ENCODE peak calls at places on chromosome 13, in eight cellular contexts. B is adrenal gland, G is mesothelial cell of epicardium, E is epithelial cell of esophagus, Y is cardiac fibroblast, V is MCF 10A, W is fibroblast of pulmonary artery, L is Panc1. A is an unnamed sample.

GRCh38 chr13:86174632-86175031 is 375.4 kb upstream of the SLITRK6 start:
- DNase-seq in B (no peak), G (no peak), E (peak), Y (no peak), V (no peak), W (no peak), L (no peak), A (no peak)

GRCh38 chr13:86765462-86765861 is 905.7 kb upstream of the SLITRK5 start:
- DNase-seq in B (no peak), G (no peak), E (no peak), Y (no peak), V (no peak), W (no peak), L (no peak), A (no peak)

GRCh38 chr13:27822873-27823311 is 30.6 kb downstream of the GSX1 start:
- DNase-seq in B (no peak), G (no peak), E (peak), Y (peak), V (no peak), W (peak), L (no peak), A (no peak)

GRCh38 chr13:24271611-24272451 is 37.5 kb upstream of the C1QTNF9 start:
- DNase-seq in B (peak), G (no peak), E (peak), Y (peak), V (peak), W (peak), L (no peak), A (no peak)

GRCh38 chr13:98267080-98267912 is 90.2 kb upstream of the RNF113B start:
- DNase-seq in B (no peak), G (no peak), E (peak), Y (peak), V (no peak), W (no peak), L (no peak), A (no peak)

GRCh38 chr13:48562296-48563066 is 29.6 kb upstream of the RCBTB2 start:
- DNase-seq in B (no peak), G (no peak), E (peak), Y (no peak), V (no peak), W (no peak), L (no peak), A (no peak)

GRCh38 chr13:35891486-35891885 is 239.7 kb downstream of the DCLK1 start:
- DNase-seq in B (no peak), G (no peak), E (no peak), Y (no peak), V (no peak), W (no peak), L (no peak), A (no peak)

GRCh38 chr13:20241593-20241992 is 9.5 kb upstream of the GJB6 start:
- DNase-seq in B (no peak), G (no peak), E (peak), Y (no peak), V (no peak), W (no peak), L (no peak), A (no peak)

GRCh38 chr13:111860161-111860560 is 206.8 kb upstream of the SOX1 start:
- DNase-seq in B (no peak), G (no peak), E (no peak), Y (no peak), V (no peak), W (no peak), L (no peak), A (no peak)

GRCh38 chr13:21813110-21813509 is 142.2 kb downstream of the FGF9 start:
- DNase-seq in B (no peak), G (no peak), E (no peak), Y (no peak), V (no peak), W (no peak), L (no peak), A (no peak)
- TF ChIP-seq CTCF in B (no peak), G (no peak), E (no peak), Y (no peak), V (no peak), W (no peak), L (peak), A (no peak)

DNA sequence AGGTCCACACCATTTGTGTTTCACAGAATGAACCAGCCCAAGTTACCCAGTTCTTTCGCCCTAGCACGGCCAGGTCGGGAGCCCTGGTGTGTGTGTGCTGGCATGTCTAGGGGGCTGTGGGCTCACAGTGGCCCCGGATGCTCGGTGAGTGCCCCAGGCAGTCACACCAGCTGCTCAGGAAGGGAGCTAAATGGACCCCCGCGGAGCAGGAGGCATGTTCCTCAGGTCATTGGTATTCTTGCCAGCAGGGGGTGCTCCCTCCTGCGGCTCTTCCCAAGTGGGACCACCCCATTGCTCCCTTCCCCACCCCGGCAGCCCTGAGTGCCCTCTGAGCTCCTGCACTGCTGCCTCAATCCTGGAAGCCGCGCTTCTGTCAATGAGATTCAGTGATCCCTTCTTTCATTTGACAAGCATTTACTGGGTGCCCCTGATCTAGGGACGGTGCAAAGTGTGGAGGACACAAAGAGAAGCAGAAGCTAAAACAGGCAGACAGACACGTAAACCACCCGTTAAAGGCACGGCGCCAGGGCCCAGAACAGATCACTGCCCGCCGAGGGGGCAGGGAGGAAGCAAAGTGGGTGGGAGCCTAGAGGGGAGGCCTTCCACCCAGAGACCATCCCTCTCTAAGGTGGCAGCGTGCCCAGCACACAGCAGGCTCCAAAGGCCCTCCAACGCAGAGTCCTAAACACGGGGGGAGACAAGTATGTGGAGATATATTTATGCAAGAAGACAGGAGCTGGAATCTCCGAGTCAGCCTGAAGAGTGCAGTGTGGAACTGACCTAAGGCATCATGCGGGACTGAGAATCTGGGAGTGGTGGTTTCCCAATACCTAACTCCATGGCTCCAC is 5.2 kb upstream of the ADPRHL1 start:
- DNase-seq in B (no peak), G (no peak), E (no peak), Y (no peak), V (no peak), W (peak), L (no peak), A (no peak)
- TF ChIP-seq CTCF in B (peak), G (peak), E (peak), Y (peak), V (peak), W (peak), L (peak), A (no peak)

DNA sequence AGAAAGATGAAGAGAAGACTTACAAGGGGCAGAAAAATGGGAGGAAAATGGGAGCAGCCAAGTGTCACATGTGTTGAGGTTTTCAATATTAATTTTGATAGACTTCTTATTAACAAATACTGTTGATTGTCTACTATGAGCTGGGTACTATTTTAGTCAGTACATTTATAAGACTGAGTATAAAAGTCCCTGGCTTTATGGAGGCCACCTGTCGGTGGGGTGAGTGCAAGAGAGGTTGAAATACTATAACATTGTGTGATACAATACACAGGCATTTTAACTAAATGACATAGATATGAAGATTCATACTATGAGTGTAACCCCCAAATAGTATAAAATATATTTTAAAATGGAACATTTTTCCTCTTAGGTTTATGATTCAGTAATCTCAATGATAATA is 29.9 kb downstream of the SLC10A2 start:
- DNase-seq in B (no peak), G (no peak), E (no peak), Y (no peak), V (no peak), W (no peak), L (no peak), A (no peak)
- TF ChIP-seq CTCF in B (no peak), G (no peak), E (no peak), Y (no peak), V (no peak), W (no peak), L (no peak), A (no peak)

GRCh38 chr13:44111701-44112100 is 232.0 kb downstream of the LACC1 start:
- DNase-seq in B (no peak), G (no peak), E (no peak), Y (no peak), V (no peak), W (no peak), L (no peak), A (no peak)

GRCh38 chr13:44117351-44117750 is 237.6 kb downstream of the LACC1 start:
- DNase-seq in B (no peak), G (no peak), E (no peak), Y (peak), V (no peak), W (peak), L (no peak), A (no peak)

GRCh38 chr13:44112700-44113329 is 233.1 kb downstream of the LACC1 start:
- DNase-seq in B (no peak), G (no peak), E (no peak), Y (no peak), V (no peak), W (no peak), L (no peak), A (no peak)

GRCh38 chr13:44120814-44121505 is 241.3 kb downstream of the LACC1 start:
- DNase-seq in B (no peak), G (no peak), E (no peak), Y (no peak), V (no peak), W (no peak), L (no peak), A (no peak)

GRCh38 chr13:44116562-44117315 is 237.0 kb downstream of the LACC1 start:
- DNase-seq in B (no peak), G (no peak), E (no peak), Y (peak), V (no peak), W (peak), L (no peak), A (no peak)
- TF ChIP-seq CTCF in B (no peak), G (no peak), E (no peak), Y (peak), V (no peak), W (peak), L (no peak), A (no peak)

GRCh38 chr13:29771247-29771646 is 79.2 kb downstream of the UBL3 start:
- DNase-seq in B (no peak), G (no peak), E (peak), Y (peak), V (peak), W (peak), L (no peak), A (no peak)
- TF ChIP-seq CTCF in B (peak), G (peak), E (no peak), Y (no peak), V (peak), W (peak), L (peak), A (no peak)

GRCh38 chr13:106568225-106569003 is 477 bp upstream of the ARGLU1 start:
- DNase-seq in B (no peak), G (no peak), E (no peak), Y (no peak), V (no peak), W (no peak), L (peak), A (no peak)
- TF ChIP-seq CTCF in B (no peak), G (no peak), E (no peak), Y (no peak), V (no peak), W (no peak), L (no peak), A (no peak)

DNA sequence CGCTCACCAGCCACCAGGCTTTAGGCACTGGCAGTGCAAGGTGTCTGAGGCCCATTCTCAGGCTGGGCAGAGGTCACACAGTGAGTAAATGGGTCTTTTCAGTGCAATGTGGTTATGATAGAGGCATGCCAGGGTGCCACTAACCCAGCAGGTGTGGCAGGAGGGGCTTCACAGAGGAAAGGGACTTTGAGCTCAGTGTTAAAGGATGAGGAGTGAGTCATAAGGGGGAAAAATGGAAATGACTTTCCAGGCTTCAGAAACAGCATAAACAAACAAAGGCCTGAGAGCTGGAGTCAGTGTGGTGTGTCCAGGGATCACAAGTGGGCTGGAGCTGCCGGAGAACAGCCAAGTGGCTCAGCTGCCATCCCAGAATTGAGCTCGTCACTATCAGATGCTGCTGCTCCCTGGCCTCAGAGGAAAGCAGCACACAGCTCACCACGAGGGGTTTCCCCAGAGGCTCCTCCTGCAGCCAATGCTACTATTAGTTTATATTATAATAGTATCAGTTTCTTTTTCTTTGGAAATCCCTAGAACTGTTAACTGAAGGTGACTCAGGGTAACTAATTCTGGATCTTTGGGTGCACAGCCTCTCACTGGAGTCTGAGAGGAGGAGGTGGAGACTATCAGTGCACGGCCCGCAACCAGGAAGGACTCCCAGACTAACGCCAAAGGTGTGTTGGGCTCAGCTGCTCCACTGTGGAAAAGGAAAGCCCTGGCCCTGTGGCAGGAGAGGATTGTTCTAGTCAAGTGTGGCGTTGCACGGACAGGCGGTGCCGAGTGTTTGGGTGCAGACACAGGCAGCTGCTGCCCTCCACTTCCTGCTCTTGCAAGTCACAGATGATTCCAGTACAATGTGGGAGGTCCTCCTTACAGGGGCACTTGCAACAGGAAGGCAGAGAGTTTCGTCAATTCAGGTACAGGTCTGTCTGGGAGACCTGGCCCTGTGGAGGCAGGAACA is 39.5 kb downstream of the DHRS12 start:
- DNase-seq in B (no peak), G (no peak), E (no peak), Y (peak), V (no peak), W (peak), L (no peak), A (no peak)
- TF ChIP-seq CTCF in B (no peak), G (no peak), E (no peak), Y (no peak), V (no peak), W (no peak), L (no peak), A (no peak)

DNA sequence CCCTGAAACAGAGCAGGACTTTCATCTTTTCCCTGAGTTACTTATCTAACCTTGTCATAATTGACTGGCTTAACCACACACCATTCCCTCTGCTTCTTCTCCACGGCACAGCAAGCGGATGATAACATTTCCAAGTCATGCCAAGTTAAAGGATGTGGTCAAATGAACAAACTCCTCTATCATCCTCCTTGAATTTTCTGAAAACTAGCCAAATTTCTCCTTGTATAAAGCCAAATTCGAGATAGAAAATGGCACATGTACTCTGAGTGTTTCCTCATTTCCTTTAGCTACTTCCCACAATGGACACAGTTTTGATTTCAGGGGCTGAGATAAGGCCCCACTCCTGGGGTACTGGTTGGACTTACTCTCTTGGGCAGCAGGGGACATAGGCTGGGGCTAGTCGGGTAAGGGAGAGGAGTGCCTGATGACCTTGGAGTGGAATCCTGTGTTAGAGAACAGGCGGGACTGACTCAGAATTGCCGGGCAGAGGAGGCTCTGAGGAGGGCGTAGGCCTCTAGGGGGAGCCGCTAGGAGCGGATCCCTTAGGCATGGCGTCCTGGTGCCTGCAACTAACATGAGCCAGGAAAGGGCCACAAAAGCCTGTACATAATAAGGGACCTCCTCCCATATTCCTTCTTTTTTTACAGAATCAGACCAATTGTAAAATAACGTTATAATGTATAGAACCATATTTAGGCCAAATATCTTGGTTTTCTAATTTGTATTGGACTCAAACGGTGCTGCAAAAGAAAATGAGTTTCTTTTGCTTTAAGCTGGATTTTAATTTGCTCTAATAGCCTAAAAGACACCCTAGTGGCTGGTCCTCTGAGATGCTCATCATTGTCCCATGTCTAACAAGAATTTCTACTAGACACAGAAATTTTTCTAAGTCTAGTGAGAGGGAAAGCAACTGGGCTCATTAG is 20.4 kb upstream of the TMTC4 start:
- DNase-seq in B (peak), G (no peak), E (peak), Y (peak), V (peak), W (peak), L (no peak), A (no peak)
- TF ChIP-seq CTCF in B (peak), G (no peak), E (peak), Y (peak), V (no peak), W (peak), L (peak), A (no peak)

DNA sequence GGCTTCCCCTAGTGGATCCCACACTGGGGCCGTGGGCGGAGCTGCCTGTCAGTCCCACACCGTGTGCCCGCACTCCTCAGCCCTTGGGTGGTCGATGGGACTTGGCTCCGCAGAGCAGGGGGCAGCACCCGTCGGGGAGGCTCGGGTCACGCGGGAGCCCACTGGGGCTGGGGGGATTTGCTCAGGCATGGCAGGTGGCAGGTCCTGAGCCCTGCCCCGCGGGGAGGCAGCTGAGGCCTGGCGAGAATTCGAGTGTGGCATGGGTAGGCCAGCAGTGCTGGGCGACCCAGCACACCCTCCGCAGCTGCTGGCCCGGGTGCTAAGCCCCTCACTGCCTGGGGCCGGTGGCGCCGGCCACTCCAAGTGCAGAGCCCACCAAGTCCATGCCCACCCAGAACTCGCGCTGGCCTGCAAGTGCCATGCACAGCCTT is 481.7 kb upstream of the PRR20A start:
- DNase-seq in B (no peak), G (no peak), E (no peak), Y (no peak), V (no peak), W (no peak), L (no peak), A (no peak)
- TF ChIP-seq CTCF in B (no peak), G (no peak), E (no peak), Y (no peak), V (no peak), W (no peak), L (no peak), A (no peak)